ENCODE peak calls at places on chromosomes 13 and 19, in nine cellular contexts. H, S, T, O, Q, J, P, N and Z are unnamed samples. For H3K27me3, the result is how much of the 10 kb centered on the place peaks cover.

GRCh38 chr13:24361852-24362366 is 52.5 kb downstream of the C1QTNF9 start:
- ATAC-seq in H (no peak), J (no peak), P (no peak), S (no peak), N (no peak), O (no peak), T (no peak), Q (no peak), Z (no peak)

GRCh38 chr13:108365255-108365654 is 95.7 kb downstream of the TNFSF13B start:
- ATAC-seq in H (no peak), P (no peak), J (no peak), Q (no peak), S (no peak), T (no peak), N (no peak), O (no peak), Z (no peak)

GRCh38 chr13:40164137-40164536 is 502.3 kb downstream of the FOXO1 start:
- ATAC-seq in N (no peak), T (peak), P (no peak), H (no peak), O (no peak), Q (peak), J (no peak), S (peak), Z (no peak)

GRCh38 chr13:37241786-37242185 is 136.3 kb upstream of the CSNK1A1L start:
- ATAC-seq in Q (no peak), N (no peak), T (no peak), H (no peak), P (no peak), O (no peak), S (no peak), J (no peak), Z (no peak)

GRCh38 chr13:33679658-33680012 is 138.3 kb upstream of the RFC3 start:
- ATAC-seq in J (no peak), T (no peak), S (no peak), P (no peak), O (peak), N (no peak), H (no peak), Q (no peak), Z (no peak)

GRCh38 chr13:60425332-60425731 is 28.3 kb downstream of the TDRD3 start:
- ATAC-seq in S (no peak), J (no peak), Q (no peak), H (no peak), T (no peak), P (no peak), N (no peak), O (no peak), Z (no peak)

GRCh38 chr19:11387154-11388034 is 3.3 kb upstream of the EPOR start:
- ATAC-seq in P (no peak), T (no peak), N (no peak), Q (no peak), S (no peak), O (no peak), J (no peak), H (peak), Z (no peak)

GRCh38 chr13:80473695-80474094 is 132.8 kb upstream of the SPRY2 start:
- ATAC-seq in T (peak), H (no peak), O (peak), J (no peak), P (no peak), N (no peak), Q (peak), S (no peak), Z (no peak)

GRCh38 chr13:113939905-113940339 is 34.0 kb downstream of the C13orf46 start:
- ATAC-seq in P (no peak), T (no peak), Q (no peak), N (no peak), O (no peak), H (no peak), S (no peak), J (no peak), Z (no peak)

GRCh38 chr13:89783221-89783755 is 1564.2 kb upstream of the MIR17HG start:
- ATAC-seq in J (no peak), P (no peak), T (no peak), S (no peak), H (no peak), O (no peak), Q (no peak), N (no peak), Z (no peak)

GRCh38 chr19:30053558-30053957 is 111.5 kb downstream of the URI1 start:
- ATAC-seq in P (no peak), S (no peak), J (no peak), T (no peak), O (no peak), Q (no peak), N (no peak), H (no peak), Z (no peak)

GRCh38 chr19:14565298-14565679 is 6.6 kb downstream of the NDUFB7 start:
- ATAC-seq in T (no peak), S (no peak), P (no peak), O (no peak), N (no peak), J (no peak), Q (no peak), H (no peak), Z (no peak)

GRCh38 chr19:30691767-30692516 is 319.8 kb downstream of the ZNF536 start:
- ATAC-seq in T (no peak), O (no peak), N (no peak), S (no peak), H (no peak), J (no peak), P (peak), Q (no peak), Z (no peak)

GRCh38 chr13:75452564-75452963 is 29.4 kb downstream of the TBC1D4 start:
- ATAC-seq in J (no peak), N (no peak), H (no peak), P (peak), T (peak), S (peak), Q (peak), O (no peak), Z (no peak)

GRCh38 chr13:34013061-34013460 is 195.1 kb downstream of the RFC3 start:
- ATAC-seq in P (no peak), H (no peak), N (no peak), S (no peak), Q (no peak), T (no peak), O (no peak), J (no peak), Z (no peak)

GRCh38 chr13:51728275-51728673 is 75.7 kb downstream of the DHRS12 start:
- ATAC-seq in S (no peak), J (no peak), H (no peak), N (no peak), P (no peak), Q (no peak), T (no peak), O (no peak), Z (no peak)

GRCh38 chr13:39417643-39418042 is 185.3 kb downstream of the LHFPL6 start:
- ATAC-seq in S (peak), P (peak), O (no peak), J (no peak), N (peak), T (peak), H (no peak), Q (no peak), Z (no peak)

GRCh38 chr13:45218689-45219088 is 17.8 kb upstream of the KCTD4 start:
- ATAC-seq in N (no peak), S (peak), P (no peak), J (no peak), Q (no peak), T (no peak), H (no peak), O (no peak), Z (no peak)

GRCh38 chr13:90867336-90867683 is 480.2 kb upstream of the MIR17HG start:
- ATAC-seq in J (peak), P (peak), N (peak), T (peak), H (no peak), O (peak), Q (peak), S (no peak), Z (peak)

GRCh38 chr19:35712910-35713845 is 4.6 kb upstream of the KMT2B start:
- ATAC-seq in P (no peak), T (no peak), O (no peak), H (peak), Q (no peak), N (no peak), J (no peak), S (no peak), Z (no peak)

GRCh38 chr13:113426591-113426986 is 26.7 kb downstream of the ADPRHL1 start:
- ATAC-seq in S (no peak), Q (no peak), N (no peak), P (no peak), O (no peak), H (no peak), J (no peak), T (no peak), Z (no peak)

GRCh38 chr19:50167314-50167721 is 4.2 kb upstream of the IZUMO2 start:
- ATAC-seq in O (no peak), P (no peak), H (no peak), Q (peak), T (no peak), J (no peak), S (no peak), N (no peak), Z (no peak)

GRCh38 chr19:37902668-37903067 is 3.7 kb downstream of the WDR87 start:
- ATAC-seq in H (peak), T (peak), P (peak), N (peak), O (peak), J (peak), S (peak), Q (peak), Z (no peak)

GRCh38 chr19:46491975-46492682 is 3.5 kb downstream of the PNMA8B start:
- ATAC-seq in T (no peak), O (no peak), S (no peak), J (no peak), Q (no peak), P (no peak), H (no peak), N (no peak), Z (no peak)
- H3K27me3 ChIP-seq in T (under half), O (under half), S (half or more), J (under half), Q (half or more), P (under half), H (half or more), N (half or more), Z (half or more)

DNA sequence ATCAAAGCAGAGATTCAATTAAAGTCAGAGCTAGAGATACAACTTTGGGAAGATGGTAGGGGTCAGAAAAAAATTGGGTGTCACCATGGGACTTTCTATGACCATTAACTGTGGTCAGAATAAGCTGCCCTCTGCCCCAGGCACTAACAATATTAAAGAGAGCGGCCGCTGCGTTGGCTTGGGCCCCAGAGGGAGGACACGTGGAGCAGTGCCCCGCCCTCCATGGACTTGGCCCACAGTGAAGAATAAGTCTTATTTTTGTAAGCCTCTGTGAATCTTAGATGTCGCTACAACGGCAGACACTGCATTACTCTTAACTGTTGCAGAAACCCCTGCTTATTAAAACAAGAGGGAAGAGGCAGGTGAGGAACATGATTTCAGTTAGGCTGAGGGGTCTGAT is 172.7 kb downstream of the UQCRFS1 start:
- ATAC-seq in S (no peak), P (no peak), H (no peak), Q (no peak), T (no peak), N (no peak), J (no peak), O (no peak), Z (no peak)
- H3K27me3 ChIP-seq in S (under half), P (under half), H (under half), Q (under half), T (under half), N (under half), J (under half), O (under half), Z (under half)

DNA sequence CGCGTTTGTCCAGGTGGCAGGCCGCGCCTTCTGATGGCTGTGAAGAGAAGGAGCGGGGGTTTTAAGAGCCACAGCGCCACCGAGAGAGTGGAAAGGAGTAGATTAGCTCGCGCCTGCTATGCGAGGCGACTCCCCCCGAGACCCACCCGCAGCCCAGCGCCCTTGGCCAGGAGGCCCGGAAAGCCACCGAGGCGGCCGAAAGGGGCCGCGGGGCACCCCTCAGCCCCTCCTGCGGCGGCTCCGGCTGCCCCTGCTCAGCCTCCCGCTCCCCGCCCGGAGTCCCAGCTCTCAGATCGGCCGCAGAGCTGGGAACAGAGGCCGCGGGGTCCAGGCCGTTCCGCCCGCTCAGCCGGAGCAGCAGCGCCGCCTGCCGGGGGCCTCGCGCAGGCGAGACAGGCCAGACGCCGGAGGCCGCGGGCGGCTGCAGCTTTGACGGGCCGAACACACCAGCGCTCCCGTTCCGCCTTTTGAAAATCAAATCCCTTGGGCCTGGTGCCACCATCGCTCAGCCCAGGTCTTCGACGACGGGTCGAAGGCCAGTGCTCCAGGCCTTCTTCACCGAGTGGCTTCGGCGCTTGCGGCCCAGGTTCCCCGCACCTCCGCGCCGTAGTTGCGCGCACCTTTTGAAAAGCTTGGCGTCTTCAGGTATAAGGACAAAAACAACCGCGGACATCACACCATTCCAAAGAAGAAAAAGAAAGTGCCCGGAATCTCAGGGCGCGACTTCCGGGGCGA is 15.3 kb downstream of the CDX2 start:
- ATAC-seq in N (peak), J (peak), S (peak), O (peak), P (peak), T (peak), H (peak), Q (peak), Z (peak)
- H3K27me3 ChIP-seq in N (half or more), J (under half), S (half or more), O (under half), P (half or more), T (half or more), H (under half), Q (half or more), Z (half or more)

DNA sequence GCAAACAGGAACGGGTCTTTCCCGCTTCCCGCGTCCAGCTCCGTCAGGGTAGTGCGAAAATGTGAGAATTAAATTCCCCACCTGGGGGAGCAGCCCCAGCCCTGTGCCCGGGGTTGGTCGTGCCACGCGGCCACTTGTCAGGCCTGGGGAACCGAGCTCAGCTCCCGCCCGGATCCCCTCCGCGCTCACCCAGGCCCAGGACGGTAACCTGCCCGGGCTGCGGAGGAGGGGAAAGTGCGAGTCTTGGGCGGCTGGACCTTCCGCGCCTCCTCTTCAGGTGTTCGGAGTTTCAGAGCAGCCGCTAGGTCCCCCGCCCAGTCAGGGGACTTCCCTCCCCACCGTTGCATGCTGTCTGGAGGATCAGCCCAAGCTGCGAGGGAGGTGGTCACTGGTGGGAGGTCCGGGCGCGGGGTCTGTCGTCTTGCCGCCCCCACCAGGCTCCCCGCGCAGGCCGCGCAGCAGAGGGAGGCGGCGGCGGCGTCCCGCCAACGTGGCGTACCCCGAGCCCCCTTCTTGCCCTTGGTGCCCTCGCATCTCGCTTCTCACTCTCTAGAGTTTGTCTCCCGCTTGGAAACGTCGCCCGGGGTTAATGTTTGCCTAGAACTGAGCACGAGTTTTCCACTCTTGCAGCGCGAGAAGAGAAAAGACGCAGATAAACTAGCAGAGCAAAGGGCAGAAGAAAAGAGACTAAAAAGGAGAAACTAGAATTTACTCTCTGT is 8.1 kb downstream of the URAD start:
- ATAC-seq in P (no peak), J (no peak), H (no peak), N (peak), Q (no peak), S (no peak), O (no peak), T (no peak), Z (no peak)
- H3K27me3 ChIP-seq in P (half or more), J (under half), H (under half), N (half or more), Q (half or more), S (half or more), O (under half), T (half or more), Z (half or more)

GRCh38 chr19:13410946-13411345 is 95.3 kb downstream of the CACNA1A start:
- ATAC-seq in P (no peak), O (no peak), H (no peak), J (no peak), T (no peak), Q (no peak), S (no peak), N (no peak), Z (no peak)
- H3K27me3 ChIP-seq in P (under half), O (under half), H (under half), J (under half), T (under half), Q (under half), S (under half), N (under half), Z (under half)

GRCh38 chr19:3357362-3357730 is 9.0 kb upstream of the NFIC start:
- ATAC-seq in O (no peak), T (no peak), N (no peak), S (no peak), P (no peak), Q (no peak), H (no peak), J (no peak), Z (no peak)

GRCh38 chr19:3356805-3357204 is 9.6 kb upstream of the NFIC start:
- ATAC-seq in Q (no peak), O (no peak), J (no peak), S (no peak), P (no peak), T (no peak), H (no peak), N (no peak), Z (no peak)

GRCh38 chr19:3350014-3350663 is 16.2 kb upstream of the NFIC start:
- ATAC-seq in H (no peak), Q (peak), N (no peak), P (no peak), T (peak), J (no peak), O (no peak), S (no peak), Z (peak)

GRCh38 chr19:3351702-3352447 is 14.5 kb upstream of the NFIC start:
- ATAC-seq in J (no peak), Q (no peak), P (no peak), O (no peak), H (no peak), S (no peak), T (no peak), N (no peak), Z (no peak)

DNA sequence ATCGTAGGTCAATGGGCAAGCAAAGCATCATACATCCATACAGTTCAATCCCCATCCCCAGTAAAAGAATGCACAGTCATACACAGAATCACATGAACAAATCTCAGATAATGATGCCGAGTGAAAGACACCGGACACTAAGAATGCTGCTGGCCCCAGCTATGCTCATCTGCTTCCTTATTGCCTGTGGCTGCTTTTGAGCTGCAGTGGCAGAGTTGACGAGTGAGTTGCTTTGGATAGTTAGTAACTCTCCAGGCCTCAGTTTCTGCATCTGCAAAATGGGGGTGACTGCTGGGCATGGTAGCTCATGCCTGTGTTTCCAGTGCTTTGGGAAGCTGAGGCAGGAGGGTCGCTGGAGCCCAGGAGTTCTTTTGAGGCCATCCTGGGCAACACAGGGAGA is 12.9 kb upstream of the NFIC start:
- ATAC-seq in H (no peak), T (no peak), Q (no peak), O (no peak), P (no peak), S (no peak), J (no peak), N (no peak), Z (no peak)
- H3K27me3 ChIP-seq in H (under half), T (under half), Q (under half), O (under half), P (under half), S (under half), J (under half), N (half or more), Z (under half)

DNA sequence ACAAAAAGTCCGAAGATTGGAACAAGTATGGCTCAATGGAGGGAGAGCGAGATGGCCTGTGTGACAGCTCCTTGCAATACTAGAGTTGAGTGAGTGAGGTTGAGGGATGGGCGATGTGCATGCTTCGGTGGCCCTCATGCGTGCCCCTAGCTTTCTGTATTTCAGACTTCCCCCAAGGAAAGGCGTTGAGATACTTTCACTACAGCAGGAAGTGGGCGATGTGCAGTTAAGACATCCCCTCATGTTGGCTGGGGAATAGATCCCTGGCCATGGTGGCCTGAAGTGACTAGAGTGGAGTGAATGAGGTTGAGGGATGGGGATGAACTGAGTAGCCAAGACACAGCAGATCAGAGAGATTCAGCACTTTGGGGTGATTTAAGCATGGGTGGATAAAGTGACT is 633.9 kb upstream of the GPC6 start:
- ATAC-seq in O (no peak), N (no peak), Q (no peak), S (no peak), H (no peak), T (no peak), J (no peak), P (no peak), Z (no peak)
- H3K27me3 ChIP-seq in O (under half), N (under half), Q (under half), S (under half), H (under half), T (under half), J (under half), P (under half), Z (under half)